ENCODE peak calls at places on chromosomes 7 and 10, in nine cellular contexts. V is GM20000, M is ureter, F is HFFc6, G is myocyte, S is hippocampal formation, K is RKO, U is BE2C, T is left lung. C is an unnamed sample.

GRCh38 chr10:71220689-71221540 is 8.5 kb downstream of the UNC5B start:
- DNase-seq in V (no peak), M (peak), F (no peak), G (no peak), S (no peak), K (no peak), U (peak), T (no peak), C (no peak)

GRCh38 chr10:105358911-105359310 is 717.8 kb downstream of the SORCS3 start:
- DNase-seq in V (no peak), M (no peak), F (no peak), G (no peak), S (no peak), K (peak), U (no peak), T (no peak), C (no peak)

GRCh38 chr7:152735443-152736004 is 24.0 kb upstream of the ACTR3B start:
- DNase-seq in V (no peak), M (no peak), F (no peak), G (no peak), S (no peak), K (no peak), U (peak), T (no peak), C (no peak)

GRCh38 chr7:141978351-141978750 is 4.8 kb upstream of the TAS2R38 start:
- DNase-seq in V (no peak), M (no peak), F (no peak), G (no peak), S (no peak), K (no peak), U (no peak), T (no peak), C (no peak)

GRCh38 chr10:13658864-13659685 is 72.3 kb downstream of the PRPF18 start:
- DNase-seq in V (peak), M (no peak), F (no peak), G (no peak), S (peak), K (no peak), U (no peak), T (peak), C (peak)

GRCh38 chr7:109821156-109821555 is 1251.5 kb downstream of the DNAJB9 start:
- DNase-seq in V (no peak), M (no peak), F (no peak), G (no peak), S (no peak), K (no peak), U (no peak), T (no peak), C (no peak)

GRCh38 chr7:85186083-85186520 is 754 bp downstream of the SEMA3D start:
- DNase-seq in V (no peak), M (peak), F (peak), G (peak), S (no peak), K (no peak), U (peak), T (peak), C (peak)

GRCh38 chr10:57513637-57514036 is 754.1 kb downstream of the IPMK start:
- DNase-seq in V (no peak), M (no peak), F (no peak), G (no peak), S (no peak), K (no peak), U (no peak), T (no peak), C (no peak)

GRCh38 chr7:107318523-107319160 is 149.8 kb downstream of the HBP1 start:
- DNase-seq in V (no peak), M (no peak), F (peak), G (no peak), S (no peak), K (peak), U (no peak), T (no peak), C (no peak)

GRCh38 chr7:151756076-151756731 is 120.7 kb downstream of the PRKAG2 start:
- DNase-seq in V (no peak), M (no peak), F (peak), G (no peak), S (no peak), K (peak), U (no peak), T (peak), C (no peak)

GRCh38 chr10:34967411-34967880 is 122.7 kb downstream of the CUL2 start:
- DNase-seq in V (no peak), M (peak), F (no peak), G (peak), S (peak), K (no peak), U (no peak), T (no peak), C (peak)

GRCh38 chr7:96017877-96018276 is 245.5 kb downstream of the DYNC1I1 start:
- DNase-seq in V (no peak), M (no peak), F (no peak), G (peak), S (no peak), K (no peak), U (no peak), T (no peak), C (no peak)

GRCh38 chr7:129664029-129665012 is 52.8 kb downstream of the NRF1 start:
- DNase-seq in V (peak), M (no peak), F (peak), G (peak), S (no peak), K (peak), U (no peak), T (no peak), C (no peak)

GRCh38 chr10:111221682-111222470 is 145.0 kb downstream of the ADRA2A start:
- DNase-seq in V (no peak), M (no peak), F (no peak), G (no peak), S (peak), K (no peak), U (no peak), T (no peak), C (no peak)

GRCh38 chr7:19405546-19405945 is 260.3 kb upstream of the FERD3L start:
- DNase-seq in V (no peak), M (no peak), F (peak), G (peak), S (no peak), K (no peak), U (no peak), T (no peak), C (no peak)

GRCh38 chr7:103480771-103481170 is 34.8 kb upstream of the SLC26A5 start:
- DNase-seq in V (no peak), M (no peak), F (no peak), G (no peak), S (no peak), K (no peak), U (no peak), T (no peak), C (no peak)

GRCh38 chr10:77872151-77872946 is 54.2 kb downstream of the DLG5 start:
- DNase-seq in V (no peak), M (peak), F (no peak), G (no peak), S (peak), K (no peak), U (no peak), T (no peak), C (peak)

GRCh38 chr10:79938728-79939380 is 10.1 kb downstream of the SFTPD start:
- DNase-seq in V (no peak), M (no peak), F (no peak), G (peak), S (peak), K (no peak), U (peak), T (peak), C (peak)

GRCh38 chr10:28595618-28596017 is 62.7 kb downstream of the WAC start:
- DNase-seq in V (no peak), M (no peak), F (peak), G (no peak), S (no peak), K (no peak), U (no peak), T (no peak), C (no peak)

GRCh38 chr7:139767561-139767982 is 10.2 kb downstream of the HIPK2 start:
- DNase-seq in V (peak), M (no peak), F (no peak), G (peak), S (no peak), K (no peak), U (no peak), T (no peak), C (no peak)

GRCh38 chr10:36475746-36476145 is 649.7 kb upstream of the ANKRD30A start:
- DNase-seq in V (no peak), M (no peak), F (no peak), G (no peak), S (no peak), K (peak), U (no peak), T (no peak), C (no peak)

GRCh38 chr7:127253289-127254162 is 785 bp upstream of the GRM8 start:
- DNase-seq in V (peak), M (peak), F (peak), G (peak), S (peak), K (peak), U (peak), T (peak), C (peak)

GRCh38 chr10:123808873-123809272 is 82.7 kb downstream of the CPXM2 start:
- DNase-seq in V (no peak), M (no peak), F (peak), G (peak), S (no peak), K (peak), U (no peak), T (no peak), C (no peak)

GRCh38 chr7:66699998-66700397 is 40.5 kb upstream of the RABGEF1 start:
- DNase-seq in V (no peak), M (peak), F (no peak), G (no peak), S (peak), K (no peak), U (no peak), T (peak), C (peak)

GRCh38 chr7:157893535-157894044 is 556.8 kb downstream of the DNAJB6 start:
- DNase-seq in V (no peak), M (no peak), F (no peak), G (no peak), S (no peak), K (no peak), U (no peak), T (no peak), C (no peak)

GRCh38 chr10:72702868-72703581 is 11.1 kb downstream of the MCU start:
- DNase-seq in V (no peak), M (no peak), F (no peak), G (peak), S (no peak), K (peak), U (no peak), T (no peak), C (no peak)

GRCh38 chr10:70656489-70656888 is 15.8 kb upstream of the ADAMTS14 start:
- DNase-seq in V (peak), M (peak), F (peak), G (peak), S (no peak), K (peak), U (no peak), T (peak), C (no peak)

GRCh38 chr10:15254808-15255655 is 86.5 kb upstream of the NMT2 start:
- DNase-seq in V (peak), M (no peak), F (no peak), G (no peak), S (peak), K (no peak), U (no peak), T (no peak), C (no peak)

GRCh38 chr10:18400201-18400910 is 251.0 kb downstream of the NSUN6 start:
- DNase-seq in V (peak), M (no peak), F (no peak), G (no peak), S (no peak), K (no peak), U (no peak), T (no peak), C (peak)

GRCh38 chr7:38728145-38728544 is 97.0 kb upstream of the AMPH start:
- DNase-seq in V (no peak), M (no peak), F (no peak), G (peak), S (no peak), K (no peak), U (no peak), T (no peak), C (no peak)

GRCh38 chr7:135716677-135717238 is 11.2 kb downstream of the SLC13A4 start:
- DNase-seq in V (no peak), M (no peak), F (peak), G (peak), S (no peak), K (no peak), U (no peak), T (no peak), C (no peak)

GRCh38 chr7:36155811-36156361 is 2.8 kb downstream of the EEPD1 start:
- DNase-seq in V (no peak), M (peak), F (no peak), G (peak), S (peak), K (no peak), U (peak), T (peak), C (peak)

GRCh38 chr7:17307033-17307432 is 8.6 kb downstream of the AHR start:
- DNase-seq in V (no peak), M (no peak), F (no peak), G (no peak), S (no peak), K (no peak), U (no peak), T (no peak), C (no peak)

GRCh38 chr10:125264752-125265578 is 104.6 kb upstream of the CTBP2 start:
- DNase-seq in V (no peak), M (no peak), F (no peak), G (no peak), S (no peak), K (no peak), U (no peak), T (no peak), C (no peak)

GRCh38 chr7:110253083-110253482 is 837.8 kb upstream of the LRRN3 start:
- DNase-seq in V (no peak), M (no peak), F (peak), G (no peak), S (no peak), K (no peak), U (no peak), T (no peak), C (no peak)